ENCODE peak calls at places on chromosomes 5 and 9, in four cellular contexts. T is HepG2, X is K562, W is GM12878. Y is an unnamed sample.

GRCh38 chr5:93620487-93621339 is 37.7 kb downstream of the NR2F1 start:
- DNase-seq in X (no peak), T (peak), W (no peak), Y (peak)

GRCh38 chr5:136802382-136802781 is 437.0 kb upstream of the TRPC7 start:
- DNase-seq in X (no peak), W (no peak), T (no peak), Y (peak)

GRCh38 chr9:129139233-129139992 is 28.2 kb downstream of the PTPA start:
- DNase-seq in X (peak), W (peak), T (peak), Y (peak)

GRCh38 chr9:131701789-131702337 is 38.0 kb downstream of the RAPGEF1 start:
- DNase-seq in W (no peak), X (no peak), T (no peak), Y (no peak)

GRCh38 chr5:127515693-127516440 is 1.6 kb upstream of the PRRC1 start:
- DNase-seq in W (no peak), X (no peak), T (peak), Y (no peak)

GRCh38 chr5:74992791-74993190 is 59.6 kb downstream of the GCNT4 start:
- DNase-seq in W (no peak), T (no peak), X (no peak), Y (no peak)

GRCh38 chr5:109936091-109936490 is 246.4 kb downstream of the MAN2A1 start:
- DNase-seq in T (no peak), W (no peak), X (no peak), Y (no peak)

GRCh38 chr5:88190106-88190834 is 78.4 kb downstream of the TMEM161B start:
- DNase-seq in X (no peak), W (no peak), T (no peak), Y (no peak)

GRCh38 chr9:98775831-98776441 is 20.4 kb downstream of the ANKS6 start:
- DNase-seq in W (no peak), X (peak), T (peak), Y (peak)

GRCh38 chr9:87824886-87825285 is 57.8 kb upstream of the SPATA31E1 start:
- DNase-seq in W (no peak), T (no peak), X (no peak), Y (no peak)

GRCh38 chr9:80040457-80040856 is 468.7 kb downstream of the TLE4 start:
- DNase-seq in W (no peak), X (no peak), T (no peak), Y (no peak)

GRCh38 chr5:64637144-64637543 is 53.2 kb upstream of the SHISAL2B start:
- DNase-seq in T (no peak), W (no peak), X (no peak), Y (no peak)

GRCh38 chr9:31388660-31389059 is 995.8 kb upstream of the ACO1 start:
- DNase-seq in W (no peak), T (no peak), X (no peak), Y (no peak)

GRCh38 chr5:32110081-32110696 is 63.9 kb downstream of the GOLPH3 start:
- DNase-seq in X (no peak), T (no peak), W (no peak), Y (no peak)

GRCh38 chr5:56588636-56589485 is 226.5 kb upstream of the MAP3K1 start:
- DNase-seq in T (no peak), X (no peak), W (peak), Y (no peak)

GRCh38 chr5:53537711-53538110 is 22.7 kb upstream of the NDUFS4 start:
- DNase-seq in X (no peak), W (no peak), T (no peak), Y (no peak)

GRCh38 chr5:77852514-77853352 is 76.6 kb upstream of the TBCA start:
- DNase-seq in X (no peak), T (no peak), W (peak), Y (peak)

GRCh38 chr5:126138475-126139005 is 284.7 kb upstream of the GRAMD2B start:
- DNase-seq in X (no peak), T (no peak), W (no peak), Y (no peak)

GRCh38 chr5:157930710-157931109 is 71.8 kb upstream of the CLINT1 start:
- DNase-seq in W (no peak), T (no peak), X (no peak), Y (no peak)

GRCh38 chr5:24816206-24816605 is 171.4 kb upstream of the CDH10 start:
- DNase-seq in T (no peak), W (no peak), X (no peak), Y (no peak)

GRCh38 chr5:33088176-33088575 is 352.6 kb upstream of the TARS1 start:
- DNase-seq in T (no peak), X (no peak), W (no peak), Y (no peak)

GRCh38 chr5:75337366-75338021 is 474 bp downstream of the HMGCR start:
- DNase-seq in X (no peak), T (no peak), W (no peak), Y (peak)

GRCh38 chr9:93268551-93269314 is 84.8 kb downstream of the WNK2 start:
- DNase-seq in X (no peak), T (no peak), W (no peak), Y (no peak)

GRCh38 chr9:5557606-5558587 is 47.6 kb downstream of the PDCD1LG2 start:
- DNase-seq in W (no peak), X (no peak), T (no peak), Y (no peak)

GRCh38 chr5:124649548-124650501 is 96.6 kb downstream of the ZNF608 start:
- DNase-seq in T (no peak), W (peak), X (peak), Y (no peak)

GRCh38 chr9:86751207-86751606 is 196.1 kb downstream of the GAS1 start:
- DNase-seq in T (no peak), W (no peak), X (no peak), Y (no peak)

GRCh38 chr5:77871946-77872345 is 95.8 kb upstream of the TBCA start:
- DNase-seq in T (no peak), X (no peak), W (no peak), Y (no peak)

GRCh38 chr5:40484495-40484894 is 195.2 kb upstream of the PTGER4 start:
- DNase-seq in W (peak), T (no peak), X (no peak), Y (no peak)

GRCh38 chr5:56550227-56550626 is 265.1 kb upstream of the MAP3K1 start:
- DNase-seq in X (no peak), W (no peak), T (no peak), Y (no peak)

GRCh38 chr5:76585783-76586217 is 37.4 kb downstream of the F2RL2 start:
- DNase-seq in W (no peak), X (no peak), T (no peak), Y (no peak)

GRCh38 chr9:79061766-79062165 is 510.0 kb upstream of the TLE4 start:
- DNase-seq in X (no peak), W (no peak), T (no peak), Y (no peak)

GRCh38 chr9:36021968-36022367 is 14.7 kb upstream of the RECK start:
- DNase-seq in X (no peak), W (no peak), T (no peak), Y (no peak)

GRCh38 chr5:84859056-84859455 is 474.4 kb upstream of the EDIL3 start:
- DNase-seq in T (no peak), W (no peak), X (no peak), Y (no peak)

GRCh38 chr5:143376911-143377838 is 26.3 kb downstream of the NR3C1 start:
- DNase-seq in X (no peak), T (no peak), W (no peak), Y (peak)

GRCh38 chr9:14441976-14442651 is 128.2 kb upstream of the NFIB start:
- DNase-seq in X (peak), W (no peak), T (peak), Y (peak)

GRCh38 chr5:59124983-59125960 is 542.4 kb downstream of the RAB3C start:
- DNase-seq in W (no peak), X (no peak), T (no peak), Y (no peak)

GRCh38 chr9:37464426-37465248 is 613 bp downstream of the ZBTB5 start:
- DNase-seq in T (no peak), X (no peak), W (peak), Y (no peak)

GRCh38 chr9:105954517-105954916 is 260.2 kb downstream of the TMEM38B start:
- DNase-seq in T (no peak), W (no peak), X (no peak), Y (no peak)

GRCh38 chr9:111386386-111386785 is 56.4 kb upstream of the OR2K2 start:
- DNase-seq in X (no peak), W (no peak), T (no peak), Y (no peak)

GRCh38 chr5:132771559-132771998 is 5.5 kb downstream of the SEPTIN8 start:
- DNase-seq in W (no peak), T (peak), X (no peak), Y (peak)
- TF ChIP-seq BHLHE40 in W (no peak), T (no peak), X (no peak), Y (no peak)

GRCh38 chr5:139443766-139444473 is 4.6 kb upstream of the DNAJC18 start:
- DNase-seq in T (no peak), W (no peak), X (no peak), Y (no peak)

GRCh38 chr5:139446956-139447779 is 7.8 kb upstream of the DNAJC18 start:
- DNase-seq in T (no peak), X (no peak), W (peak), Y (no peak)

GRCh38 chr5:139451176-139451575 is 11.4 kb downstream of the ECSCR start:
- DNase-seq in X (no peak), W (no peak), T (no peak), Y (no peak)

GRCh38 chr5:139445325-139446170 is 6.2 kb upstream of the DNAJC18 start:
- DNase-seq in W (no peak), X (no peak), T (no peak), Y (no peak)
- TF ChIP-seq USF2 in W (no peak), X (no peak), T (no peak), Y (no peak)

GRCh38 chr5:107696071-107696470 is 25.3 kb upstream of the EFNA5 start:
- DNase-seq in T (no peak), W (no peak), X (no peak), Y (no peak)
- TF ChIP-seq HDAC2 in T (no peak), W (no peak), X (no peak), Y (no peak)

DNA sequence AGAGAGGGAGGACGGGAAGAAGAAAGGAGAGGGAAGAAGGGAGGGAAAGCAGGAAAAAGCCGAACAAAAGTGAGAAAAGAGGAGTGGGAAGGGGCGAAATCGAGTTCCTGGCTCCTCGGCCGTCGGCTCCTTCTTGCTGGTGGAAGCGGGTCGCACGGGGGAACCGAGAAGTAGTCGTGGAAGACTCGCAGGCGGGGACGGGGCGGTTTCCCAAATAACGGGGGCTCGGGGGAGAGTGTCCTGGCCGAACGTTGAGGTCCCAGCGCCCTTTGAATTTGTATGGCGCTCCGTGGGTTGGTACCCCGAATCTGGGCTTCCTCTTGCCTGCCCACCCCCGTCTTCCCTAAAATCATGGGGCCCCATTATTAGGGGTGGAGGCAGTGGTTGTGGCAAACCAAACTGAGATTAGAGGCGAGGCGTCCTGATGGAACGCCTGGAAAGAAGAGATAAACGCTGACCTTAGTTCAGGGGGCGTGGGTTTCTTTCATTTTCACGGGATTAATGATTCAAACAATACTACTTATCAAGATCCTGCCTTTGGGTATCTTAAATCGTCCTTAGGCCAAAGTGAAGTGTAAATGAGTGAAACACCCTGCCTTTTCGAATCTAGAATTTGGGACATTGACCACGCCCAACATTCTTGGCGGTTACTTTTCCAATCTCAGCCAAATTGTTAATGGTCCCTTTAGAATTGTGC is 859 bp upstream of the UBTD2 start:
- DNase-seq in X (peak), T (no peak), W (no peak), Y (no peak)
- TF ChIP-seq BHLHE40 in X (no peak), T (no peak), W (no peak), Y (no peak)

GRCh38 chr9:71504636-71505035 is 263.7 kb downstream of the CEMIP2 start:
- DNase-seq in T (no peak), X (no peak), W (no peak), Y (no peak)

GRCh38 chr9:71509054-71509453 is 259.3 kb downstream of the CEMIP2 start:
- DNase-seq in T (no peak), W (no peak), X (no peak), Y (peak)

DNA sequence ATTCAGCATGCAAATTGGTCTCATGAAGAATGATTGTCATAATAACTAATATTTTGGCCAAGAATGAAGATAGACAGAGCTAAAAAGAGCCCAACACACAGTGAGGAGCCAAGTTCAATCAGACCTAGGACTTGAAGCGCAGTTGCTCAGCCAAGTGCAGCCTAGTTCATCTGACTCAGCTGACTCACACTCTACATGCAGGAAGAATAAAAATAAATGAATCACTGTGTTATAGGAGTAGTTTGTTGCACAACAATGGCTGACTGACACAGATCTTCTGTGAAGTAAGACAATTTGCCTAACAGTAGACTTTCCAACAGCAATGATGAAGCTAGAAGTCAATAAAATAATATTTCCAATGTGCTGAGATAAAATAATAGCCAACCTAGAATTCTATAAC is 261.5 kb downstream of the CEMIP2 start:
- DNase-seq in X (no peak), W (no peak), T (no peak), Y (peak)
- TF ChIP-seq USF2 in X (no peak), W (no peak), T (no peak), Y (no peak)

GRCh38 chr9:85521331-85522197 is 220.2 kb downstream of the AGTPBP1 start:
- DNase-seq in T (no peak), X (no peak), W (no peak), Y (no peak)
- TF ChIP-seq HDAC2 in T (no peak), X (no peak), W (no peak), Y (no peak)

GRCh38 chr9:89550516-89550915 is 52.6 kb upstream of the SEMA4D start:
- DNase-seq in X (no peak), T (no peak), W (no peak), Y (no peak)

GRCh38 chr9:89549031-89549644 is 51.2 kb upstream of the SEMA4D start:
- DNase-seq in T (peak), X (peak), W (peak), Y (peak)

GRCh38 chr9:89544280-89544664 is 46.4 kb upstream of the SEMA4D start:
- DNase-seq in W (no peak), X (no peak), T (no peak), Y (no peak)

GRCh38 chr9:89547000-89547399 is 49.1 kb upstream of the SEMA4D start:
- DNase-seq in W (no peak), X (no peak), T (no peak), Y (no peak)

DNA sequence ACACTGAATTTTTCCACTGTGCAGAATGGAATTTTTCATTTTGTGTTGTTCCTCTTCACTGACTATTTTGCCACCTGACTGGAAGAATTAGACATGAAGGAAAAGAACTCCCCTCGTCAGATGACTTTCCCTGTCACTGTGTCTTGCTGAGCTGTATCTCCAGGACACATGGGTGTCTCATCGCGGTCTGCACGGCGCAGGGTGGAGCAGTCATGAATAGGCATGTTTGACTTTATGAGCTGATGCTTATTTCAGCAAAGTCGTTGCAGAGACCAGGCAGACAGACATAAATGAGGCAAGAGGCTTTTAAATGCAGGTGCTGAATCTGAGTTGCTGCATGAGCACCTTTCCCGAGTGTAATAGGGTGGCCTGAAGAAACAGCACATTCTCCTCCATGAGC is 50.3 kb upstream of the SEMA4D start:
- DNase-seq in W (no peak), X (no peak), T (no peak), Y (no peak)
- TF ChIP-seq BHLHE40 in W (no peak), X (no peak), T (no peak), Y (no peak)

GRCh38 chr9:72726951-72727350 is 205.5 kb downstream of the TMC1 start:
- DNase-seq in W (no peak), T (no peak), X (no peak), Y (no peak)

GRCh38 chr9:72718503-72718902 is 197.1 kb downstream of the TMC1 start:
- DNase-seq in X (no peak), T (no peak), W (no peak), Y (no peak)

GRCh38 chr9:72721086-72721485 is 199.7 kb downstream of the TMC1 start:
- DNase-seq in W (no peak), X (no peak), T (no peak), Y (no peak)
- TF ChIP-seq USF2 in W (no peak), X (no peak), T (no peak), Y (no peak)

DNA sequence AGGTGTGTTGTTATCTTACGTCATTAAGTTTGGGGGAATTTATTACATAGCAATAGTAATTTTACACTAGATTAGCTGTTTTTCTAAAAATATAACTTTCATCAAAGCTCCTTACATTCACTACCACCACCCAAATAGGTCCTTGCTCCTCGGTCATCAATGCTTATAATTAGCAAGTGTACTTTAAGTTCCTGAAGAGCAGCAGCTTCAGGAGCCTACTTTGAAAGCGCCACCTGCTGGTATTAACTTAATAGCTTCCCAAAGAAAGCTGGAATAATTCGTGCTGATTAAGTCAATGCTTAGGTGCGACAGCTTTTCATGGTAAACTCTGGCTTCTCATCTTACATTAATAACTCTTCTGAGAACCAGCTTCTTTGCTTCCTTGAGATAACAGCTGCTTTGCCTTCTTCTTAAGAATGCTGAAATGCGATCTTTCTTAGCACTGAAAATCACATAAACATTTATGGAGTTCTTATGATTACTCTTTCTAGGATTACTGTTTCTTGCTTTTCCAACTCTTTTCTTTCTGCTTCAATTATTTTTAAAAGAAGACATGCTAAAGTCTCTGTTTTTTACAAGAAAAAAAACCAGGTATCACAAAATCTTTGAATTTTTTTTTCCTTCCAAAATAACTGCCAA is 10.0 kb upstream of the C5 start:
- DNase-seq in T (peak), X (peak), W (no peak), Y (peak)
- TF ChIP-seq HDAC2 in T (no peak), X (no peak), W (no peak), Y (no peak)

Y was measured in A549.